ENCODE peak calls at places on chromosomes 3 and 15, in eight cellular contexts. O is breast epithelium; X is WERI-Rb-1; Z is SK-N-SH; Q is CD4-positive, alpha-beta T cell; E is brain microvascular endothelial cell; R is H9; P is A673. F is an unnamed sample.

GRCh38 chr15:55742927-55743614 is at the start of gene PRTG:
- DNase-seq in R (peak; percentile 76), Q (no peak), Z (peak; percentile 96), E (peak; percentile 69), O (peak; percentile 71), X (peak; percentile 82), P (no peak), F (peak; percentile 95)

GRCh38 chr3:120683213-120683612 is 1.2 kb upstream of the HGD start:
- DNase-seq in O (no peak), E (no peak), Q (no peak), R (no peak), X (no peak), Z (peak; percentile 15), P (no peak), F (peak; percentile 12)

GRCh38 chr3:4976109-4976508 is 3.1 kb upstream of the BHLHE40 start:
- DNase-seq in X (peak; percentile 81), O (no peak), Z (peak; percentile 56), R (peak; percentile 83), E (peak; percentile 74), P (peak; percentile 78), Q (no peak), F (peak; percentile 58)

GRCh38 chr3:191958980-191959671 is 498.2 kb downstream of the PYDC2 start:
- DNase-seq in E (no peak), Z (no peak), O (no peak), X (no peak), P (no peak), Q (no peak), R (no peak), F (no peak)

GRCh38 chr15:44034933-44035624 is 160.0 kb downstream of the FRMD5 start:
- DNase-seq in R (no peak), O (no peak), P (no peak), Q (no peak), E (peak; percentile 56), X (no peak), Z (no peak), F (no peak)

GRCh38 chr3:35946121-35946856 is 307.0 kb downstream of the ARPP21 start:
- DNase-seq in P (peak; percentile 79), O (no peak), Z (no peak), E (no peak), Q (no peak), X (no peak), R (no peak), F (peak; percentile 50)

GRCh38 chr15:61318802-61319201 is 89.7 kb upstream of the RORA start:
- DNase-seq in E (no peak), X (no peak), O (no peak), P (no peak), Q (no peak), Z (no peak), R (no peak), F (no peak)

GRCh38 chr3:86175051-86175536 is 815.9 kb downstream of the VGLL3 start:
- DNase-seq in Q (no peak), P (no peak), R (no peak), E (no peak), Z (no peak), O (no peak), X (no peak), F (no peak)

GRCh38 chr3:69451594-69451993 is 65.7 kb upstream of the FRMD4B start:
- DNase-seq in P (no peak), R (no peak), Q (no peak), E (no peak), Z (peak; percentile 78), X (no peak), O (no peak), F (peak; percentile 14)

GRCh38 chr15:58282060-58282708 is 144.0 kb downstream of the AQP9 start:
- DNase-seq in Q (no peak), P (no peak), O (no peak), E (no peak), X (no peak), R (no peak), Z (no peak), F (no peak)

GRCh38 chr3:144031938-144032337 is 60.3 kb downstream of the DIPK2A start:
- DNase-seq in R (no peak), Q (no peak), O (peak; percentile 72), E (no peak), P (peak; percentile 27), X (no peak), Z (no peak), F (no peak)

GRCh38 chr3:161403251-161403650 is 31.9 kb upstream of the SPTSSB start:
- DNase-seq in Q (no peak), P (no peak), O (no peak), E (peak; percentile 25), R (no peak), X (no peak), Z (no peak), F (no peak)

GRCh38 chr3:40476478-40477470 is at the start of gene ZNF619:
- DNase-seq in X (peak; percentile 73), Z (peak; percentile 86), R (peak; percentile 66), O (peak; percentile 74), P (peak; percentile 58), E (peak; percentile 71), Q (peak; percentile 25), F (peak; percentile 80)

GRCh38 chr3:45659661-45660566 is 29.3 kb upstream of the SACM1L start:
- DNase-seq in Q (peak; percentile 17), E (peak; percentile 81), P (peak; percentile 51), Z (peak; percentile 71), X (peak; percentile 65), R (peak; percentile 79), O (peak; percentile 72), F (peak; percentile 80)

GRCh38 chr3:195077611-195078540 is 193.1 kb downstream of the XXYLT1 start:
- DNase-seq in Q (no peak), E (no peak), P (no peak), R (no peak), X (peak; percentile 18), O (no peak), Z (peak; percentile 56), F (no peak)

GRCh38 chr15:85793641-85794597 is 806 bp downstream of the KLHL25 start:
- DNase-seq in E (peak; percentile 19), R (no peak), Z (peak; percentile 73), P (peak; percentile 48), X (peak; percentile 29), O (no peak), Q (no peak), F (peak; percentile 38)

GRCh38 chr3:151841801-151842200 is 27.9 kb downstream of the AADAC start:
- DNase-seq in E (no peak), X (no peak), O (no peak), R (no peak), Q (no peak), Z (no peak), P (no peak), F (no peak)

GRCh38 chr15:64619880-64620839 is 155.2 kb downstream of the RBPMS2 start:
- DNase-seq in R (no peak), O (no peak), X (no peak), Q (no peak), Z (no peak), E (peak; percentile 54), P (no peak), F (no peak)

GRCh38 chr15:70508561-70509281 is 254.6 kb downstream of the UACA start:
- DNase-seq in P (peak; percentile 59), E (peak; percentile 94), X (no peak), R (no peak), Z (no peak), O (no peak), Q (no peak), F (peak; percentile 91)

GRCh38 chr15:73601449-73602425 is 31.5 kb downstream of the NPTN start:
- DNase-seq in P (peak; percentile 60), R (no peak), O (peak; percentile 61), X (peak; percentile 48), Z (no peak), Q (no peak), E (peak; percentile 37), F (peak; percentile 83)

GRCh38 chr15:75045332-75046015 is 22.1 kb downstream of the PPCDC start:
- DNase-seq in Q (no peak), P (no peak), O (no peak), E (no peak), R (no peak), X (no peak), Z (no peak), F (no peak)

GRCh38 chr15:63474810-63475316 is 29.5 kb upstream of the USP3 start:
- DNase-seq in O (no peak), Z (no peak), R (no peak), P (no peak), X (no peak), Q (no peak), E (no peak), F (no peak)

DNA sequence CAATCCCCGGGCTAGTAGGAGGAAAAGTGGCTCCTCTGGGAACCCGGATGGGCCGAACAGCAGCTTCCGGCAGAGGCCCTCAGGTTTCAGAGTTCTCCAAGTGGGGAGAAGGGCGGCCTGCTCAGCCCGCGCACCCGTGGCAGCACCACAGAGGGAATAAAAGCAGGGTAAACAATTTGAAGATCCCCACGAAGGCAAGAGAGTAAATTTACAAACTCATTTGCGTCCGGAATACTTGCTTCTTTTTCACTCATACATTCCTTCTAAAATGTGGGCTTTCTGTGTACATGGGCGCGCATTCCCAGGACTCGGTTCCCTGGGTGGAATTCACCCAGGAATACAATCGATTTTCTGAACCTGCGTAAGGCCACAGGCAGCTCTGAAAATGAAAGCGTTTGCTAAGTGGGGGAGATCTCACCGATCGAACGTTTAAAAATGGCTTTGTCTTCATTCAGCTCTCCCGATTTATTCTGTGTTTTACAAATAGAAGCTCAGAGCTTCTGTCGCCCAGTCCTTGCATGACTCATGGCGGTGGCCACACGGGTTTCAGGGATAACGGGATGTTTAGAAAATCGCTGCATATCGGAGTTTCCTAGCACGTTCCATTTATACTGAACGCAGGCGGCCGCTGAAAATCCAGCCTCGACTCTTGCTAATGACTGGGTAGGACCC is 74.0 kb upstream of the POLG start:
- DNase-seq in Z (no peak), R (no peak), O (no peak), Q (no peak), X (no peak), E (no peak), P (no peak), F (no peak)
- H3K27ac ChIP-seq in Z (no peak overlapping the region), R (no peak overlapping the region), O (no peak overlapping the region), Q (no peak overlapping the region), X (no peak overlapping the region), E (no peak overlapping the region), P (no peak overlapping the region), F (no peak overlapping the region)

GRCh38 chr3:118110196-118110595 is 924.5 kb downstream of the IGSF11 start:
- DNase-seq in P (no peak), E (no peak), O (no peak), Q (no peak), Z (no peak), X (no peak), R (no peak), F (no peak)

GRCh38 chr3:118108176-118108575 is 926.5 kb downstream of the IGSF11 start:
- DNase-seq in O (no peak), X (no peak), Z (no peak), E (no peak), Q (no peak), R (no peak), P (no peak), F (peak; percentile 70)

GRCh38 chr3:118108769-118109168 is 925.9 kb downstream of the IGSF11 start:
- DNase-seq in E (no peak), O (no peak), X (no peak), Z (no peak), P (no peak), Q (no peak), R (no peak), F (no peak)
- TF ChIP-seq CTCF in E (no peak), O (no peak), X (no peak), Z (no peak), P (no peak), Q (no peak), R (no peak), F (no peak)

GRCh38 chr3:127036209-127037020 is 53.5 kb downstream of the PLXNA1 start:
- DNase-seq in E (no peak), P (no peak), R (no peak), Q (no peak), Z (no peak), X (no peak), O (no peak), F (no peak)
- H3K27ac ChIP-seq in E (peak overlapping the region; percentile 16), P (no peak overlapping the region), R (no peak overlapping the region), Q (no peak overlapping the region), Z (no peak overlapping the region), X (peak overlapping the region; percentile 40), O (peak overlapping the region; percentile 74), F (no peak overlapping the region)

GRCh38 chr15:51917493-51917892 is 54.1 kb downstream of the LEO1 start:
- DNase-seq in R (peak; percentile 77), Z (peak; percentile 15), X (peak; percentile 18), Q (no peak), O (no peak), E (no peak), P (peak; percentile 49), F (peak; percentile 38)
- TF ChIP-seq CTCF in R (peak; percentile 77), Z (peak; percentile 54), X (peak; percentile 68), Q (no peak), O (no peak), E (peak; percentile 59), P (peak; percentile 65), F (peak; percentile 33)